ENCODE peak calls at places on chromosomes 2 and 18, in five cellular contexts. N is HFFc6; J is activated CD8-positive, alpha-beta T cell treated with anti-CD3 and anti-CD28 coated beads for 36 hours; L is fibroblast of the aortic adventitia; X is adrenal gland. G is an unnamed sample.

GRCh38 chr18:8730080-8730827 is 24.9 kb downstream of the MTCL1 start:
- DNase-seq in N (no peak), J (no peak), L (peak), X (peak), G (no peak)

GRCh38 chr2:170258382-170258781 is 80.4 kb downstream of the MYO3B start:
- DNase-seq in N (no peak), J (no peak), L (no peak), X (no peak), G (no peak)

GRCh38 chr2:37920570-37920969 is 4.5 kb upstream of the RMDN2 start:
- DNase-seq in N (peak), J (no peak), L (no peak), X (no peak), G (no peak)

GRCh38 chr18:66931010-66931409 is 327.1 kb upstream of the CDH19 start:
- DNase-seq in N (no peak), J (no peak), L (no peak), X (no peak), G (no peak)

GRCh38 chr2:135996304-135996703 is 10.9 kb upstream of the DARS1 start:
- DNase-seq in N (no peak), J (peak), L (no peak), X (no peak), G (no peak)

GRCh38 chr2:233084488-233084887 is 24.3 kb downstream of the INPP5D start:
- DNase-seq in N (no peak), J (peak), L (no peak), X (peak), G (no peak)

GRCh38 chr18:13217466-13217961 is 1.0 kb upstream of the LDLRAD4 start:
- DNase-seq in N (no peak), J (peak), L (no peak), X (peak), G (no peak)

GRCh38 chr2:48900321-48901014 is 144.9 kb upstream of the LHCGR start:
- DNase-seq in N (no peak), J (no peak), L (no peak), X (no peak), G (no peak)

GRCh38 chr2:117858892-117859531 is 44.5 kb downstream of the DDX18 start:
- DNase-seq in N (no peak), J (no peak), L (no peak), X (no peak), G (no peak)

GRCh38 chr18:37430346-37431076 is 135.1 kb downstream of the CELF4 start:
- DNase-seq in N (no peak), J (no peak), L (no peak), X (no peak), G (no peak)

GRCh38 chr2:207847807-207848544 is 78.3 kb upstream of the FZD5 start:
- DNase-seq in N (peak), J (peak), L (peak), X (no peak), G (no peak)

GRCh38 chr2:62032096-62032495 is 126.6 kb downstream of the COMMD1 start:
- DNase-seq in N (no peak), J (no peak), L (no peak), X (no peak), G (no peak)

GRCh38 chr2:229562472-229563127 is 151.8 kb downstream of the DNER start:
- DNase-seq in N (no peak), J (no peak), L (no peak), X (no peak), G (no peak)

GRCh38 chr18:3118195-3119010 is 101.4 kb downstream of the MYOM1 start:
- DNase-seq in N (no peak), J (no peak), L (no peak), X (no peak), G (no peak)

GRCh38 chr2:128664499-128664971 is 345.9 kb upstream of the HS6ST1 start:
- DNase-seq in N (no peak), J (no peak), L (no peak), X (peak), G (no peak)

GRCh38 chr2:132991464-132992045 is 321.6 kb upstream of the LYPD1 start:
- DNase-seq in N (no peak), J (no peak), L (no peak), X (no peak), G (no peak)

GRCh38 chr2:55771612-55772011 is 78.0 kb upstream of the PNPT1 start:
- DNase-seq in N (peak), J (no peak), L (peak), X (no peak), G (peak)

GRCh38 chr2:96535331-96535730 is 1.2 kb upstream of the ARID5A start:
- DNase-seq in N (no peak), J (no peak), L (no peak), X (no peak), G (no peak)

GRCh38 chr18:37341016-37341415 is 224.6 kb downstream of the CELF4 start:
- DNase-seq in N (no peak), J (no peak), L (no peak), X (no peak), G (no peak)

GRCh38 chr18:60044290-60045006 is 144.7 kb downstream of the PMAIP1 start:
- DNase-seq in N (peak), J (no peak), L (peak), X (no peak), G (peak)

GRCh38 chr2:8472545-8473361 is 209.1 kb upstream of the ID2 start:
- DNase-seq in N (no peak), J (peak), L (no peak), X (peak), G (no peak)

GRCh38 chr2:212914392-212914791 is 237.0 kb downstream of the IKZF2 start:
- DNase-seq in N (no peak), J (no peak), L (no peak), X (no peak), G (no peak)

GRCh38 chr2:231677632-231678104 is 30.7 kb upstream of the PTMA start:
- DNase-seq in N (peak), J (peak), L (peak), X (peak), G (peak)

GRCh38 chr18:49744395-49744987 is 68.8 kb downstream of the ACAA2 start:
- DNase-seq in N (no peak), J (no peak), L (no peak), X (no peak), G (no peak)

GRCh38 chr18:8912348-8913057 is 190.0 kb upstream of the NDUFV2 start:
- DNase-seq in N (no peak), J (no peak), L (no peak), X (peak), G (no peak)

DNA sequence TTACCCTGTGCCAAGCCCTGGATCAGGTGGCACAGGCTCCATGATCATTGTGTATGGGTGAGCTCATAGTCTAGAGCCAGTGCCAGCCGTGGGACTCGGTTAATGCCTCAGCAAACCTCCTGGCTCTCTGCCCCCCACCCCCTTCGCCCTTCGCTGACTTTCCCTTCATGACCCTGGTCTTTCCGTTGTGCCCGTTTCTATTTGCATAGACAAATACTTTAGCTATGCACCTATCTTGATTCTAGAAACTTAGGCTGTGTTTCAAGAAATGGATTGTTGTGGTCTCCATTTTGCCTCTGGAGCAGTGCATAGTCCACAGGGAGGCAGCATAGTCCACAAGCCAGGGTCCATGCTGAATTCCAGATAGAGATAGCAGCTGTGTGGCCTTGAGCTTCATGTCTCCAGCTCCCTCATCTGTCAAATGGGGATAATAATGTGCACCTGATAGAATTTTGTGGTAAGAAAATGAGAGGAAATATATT is 44.8 kb upstream of the KDM3A start:
- DNase-seq in N (peak), J (peak), L (peak), X (peak), G (no peak)
- TF ChIP-seq CTCF in N (peak), J (no peak), L (peak), X (peak), G (peak)

DNA sequence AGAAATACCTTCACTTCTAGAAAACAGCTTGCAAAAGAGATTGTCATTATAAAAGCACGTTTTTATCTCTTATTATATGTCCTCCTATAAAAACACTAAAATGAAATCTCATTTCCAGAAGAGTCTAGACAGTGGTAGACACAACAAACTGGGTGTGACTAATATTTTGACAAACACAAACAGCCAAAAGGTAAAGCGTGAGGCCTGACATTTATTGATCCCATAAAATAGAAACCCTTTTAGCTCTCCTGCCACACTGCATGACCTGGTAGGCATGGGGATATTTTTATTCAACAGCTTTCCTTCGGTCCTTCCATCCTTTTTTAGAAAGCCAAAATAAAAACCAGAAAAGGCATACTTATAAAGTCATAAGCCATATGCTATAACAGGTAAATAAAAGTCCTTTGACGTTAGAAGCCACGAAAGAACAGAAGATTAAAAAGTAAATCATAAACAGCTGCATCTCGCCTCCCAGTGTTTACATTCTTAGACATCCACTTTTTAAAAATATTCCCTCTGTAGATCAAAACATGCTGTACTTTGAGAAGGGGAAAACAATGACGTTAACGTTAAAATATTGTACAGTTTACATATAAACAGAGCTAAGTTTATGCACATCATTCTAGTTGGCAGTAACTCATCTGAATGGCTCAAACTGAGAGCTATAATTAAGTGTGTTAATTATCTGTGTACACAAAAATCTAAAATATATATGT is 44.6 kb downstream of the IRS1 start:
- DNase-seq in N (no peak), J (no peak), L (no peak), X (no peak), G (peak)
- TF ChIP-seq CTCF in N (no peak), J (no peak), L (no peak), X (no peak), G (no peak)

DNA sequence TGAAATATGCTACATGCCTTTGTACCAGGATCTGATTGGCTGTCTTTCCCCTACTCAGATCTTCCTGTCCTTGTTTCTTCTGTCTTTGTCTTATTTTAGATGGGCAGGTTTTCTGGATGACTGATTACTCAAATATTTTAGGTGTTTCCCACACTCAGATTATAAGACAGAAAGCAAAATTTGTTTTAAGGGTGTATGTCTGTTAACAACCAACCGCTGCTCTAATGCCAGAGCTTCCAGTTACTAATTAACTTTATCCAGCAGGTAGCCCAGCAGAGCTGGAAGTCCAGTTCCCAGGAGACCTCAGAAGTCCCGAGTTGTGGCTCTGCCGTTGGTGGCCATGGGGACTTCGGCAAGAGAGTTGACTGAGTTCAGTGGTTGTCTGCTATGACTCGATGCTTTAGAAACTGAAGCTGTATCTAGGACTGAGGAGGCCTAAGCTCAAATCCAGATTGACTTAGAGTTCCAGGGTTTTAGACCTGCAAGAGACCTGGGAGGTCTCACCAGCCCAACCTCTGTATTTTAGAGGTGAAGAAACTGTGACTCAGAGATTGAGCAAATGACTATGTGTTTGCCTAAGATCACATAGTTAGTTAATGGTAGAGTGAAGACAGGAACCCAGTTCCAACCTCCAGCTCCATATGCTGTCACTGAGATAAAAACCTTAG is 7.5 kb downstream of the IL1R2 start:
- DNase-seq in N (no peak), J (peak), L (no peak), X (no peak), G (no peak)
- TF ChIP-seq CTCF in N (no peak), J (no peak), L (no peak), X (no peak), G (no peak)

GRCh38 chr2:3626817-3627499 is 31.0 kb upstream of the ALLC start:
- DNase-seq in N (no peak), J (no peak), L (no peak), X (peak), G (no peak)

GRCh38 chr2:3628241-3628679 is 29.7 kb upstream of the ALLC start:
- DNase-seq in N (no peak), J (no peak), L (no peak), X (peak), G (no peak)

GRCh38 chr2:3627500-3628100 is 30.4 kb upstream of the ALLC start:
- DNase-seq in N (no peak), J (no peak), L (no peak), X (peak), G (no peak)

GRCh38 chr2:3630631-3631030 is 27.4 kb upstream of the ALLC start:
- DNase-seq in N (no peak), J (no peak), L (no peak), X (peak), G (no peak)

GRCh38 chr2:3628800-3629199 is 29.2 kb upstream of the ALLC start:
- DNase-seq in N (no peak), J (peak), L (no peak), X (peak), G (no peak)
- TF ChIP-seq CTCF in N (no peak), J (no peak), L (no peak), X (no peak), G (no peak)

DNA sequence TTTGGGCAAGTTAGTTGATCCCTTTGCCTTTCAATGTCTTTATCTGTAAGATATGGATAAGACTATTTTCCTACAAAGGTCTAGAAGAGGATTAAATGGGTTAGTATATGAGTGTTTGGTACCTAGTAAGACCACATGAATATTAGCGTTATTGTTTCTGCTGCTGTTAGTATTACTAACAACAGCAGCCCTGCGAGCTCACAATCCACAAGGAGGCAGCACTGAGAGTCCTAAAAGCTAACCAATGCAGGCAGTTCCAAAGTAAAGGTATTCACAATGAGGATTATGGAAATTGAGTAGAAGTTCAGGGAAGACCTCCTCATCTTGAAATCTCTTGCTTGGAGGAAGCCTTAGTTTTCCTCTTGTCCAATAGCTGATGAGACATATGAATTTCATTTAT is 248.9 kb downstream of the TDRD15 start:
- DNase-seq in N (no peak), J (peak), L (no peak), X (no peak), G (no peak)
- TF ChIP-seq CTCF in N (peak), J (no peak), L (no peak), X (peak), G (no peak)

GRCh38 chr2:42959993-42960834 is 167.8 kb upstream of the HAAO start:
- DNase-seq in N (no peak), J (no peak), L (no peak), X (no peak), G (no peak)
- TF ChIP-seq CTCF in N (no peak), J (no peak), L (no peak), X (no peak), G (no peak)

G was measured in AG09319.